ENCODE peak calls at places on chromosome 10, in nine cellular contexts. M, X, K, S, A, E, G, R and V are unnamed samples.
A peak's percentile ranks its signal among the peaks of the same experiment; 100 is the strongest.

GRCh38 chr10:96395931-96396877 is 37.4 kb upstream of the OPALIN start:
- DNase-seq in M (peak; percentile 61), X (peak; percentile 26), E (peak; percentile 16), K (peak; percentile 23), G (peak; percentile 84), S (peak; percentile 56), A (peak; percentile 33), R (peak; percentile 57), V (peak; percentile 87)

GRCh38 chr10:6296456-6297214 is 93.9 kb downstream of the PFKFB3 start:
- DNase-seq in M (no peak), A (no peak), X (no peak), R (no peak), G (no peak), E (no peak), K (no peak), S (no peak), V (no peak)

GRCh38 chr10:91672021-91672608 is 39.2 kb upstream of the PPP1R3C start:
- DNase-seq in E (peak; percentile 63), X (no peak), S (no peak), R (peak; percentile 93), G (peak; percentile 64), A (no peak), K (no peak), M (peak; percentile 23), V (no peak)

GRCh38 chr10:123640016-123640535 is 26.1 kb upstream of the GPR26 start:
- DNase-seq in K (no peak), G (no peak), A (no peak), R (no peak), X (no peak), S (no peak), E (no peak), M (no peak), V (no peak)

GRCh38 chr10:6607187-6607586 is 27.1 kb upstream of the PRKCQ start:
- DNase-seq in K (no peak), X (peak; percentile 20), A (peak; percentile 39), R (no peak), E (no peak), M (no peak), S (no peak), G (no peak), V (no peak)

GRCh38 chr10:86108696-86109095 is 257.9 kb downstream of the GRID1 start:
- DNase-seq in A (no peak), E (no peak), G (no peak), R (no peak), S (no peak), K (no peak), X (no peak), M (no peak), V (no peak)

GRCh38 chr10:4512557-4513286 is 313.3 kb upstream of the AKR1E2 start:
- DNase-seq in G (peak; percentile 85), M (peak; percentile 86), X (no peak), A (no peak), R (peak; percentile 49), E (no peak), S (no peak), K (no peak), V (no peak)

GRCh38 chr10:58894929-58895328 is 281.5 kb upstream of the PHYHIPL start:
- DNase-seq in K (no peak), R (no peak), E (no peak), S (no peak), X (no peak), A (no peak), M (no peak), G (peak; percentile 23), V (no peak)

GRCh38 chr10:100996678-100997363 is 2.8 kb upstream of the LZTS2 start:
- DNase-seq in X (peak; percentile 44), S (peak; percentile 37), M (no peak), A (no peak), K (no peak), R (no peak), G (no peak), E (peak; percentile 11), V (peak; percentile 75)

GRCh38 chr10:100186253-100186780 is 488 bp upstream of the ERLIN1 start:
- DNase-seq in A (peak; percentile 16), K (no peak), E (peak; percentile 26), S (peak; percentile 35), G (peak; percentile 73), M (peak; percentile 27), X (no peak), R (no peak), V (no peak)